ENCODE peak calls at places on chromosomes 3 and 15, in ten cellular contexts. Y is neural progenitor cell, M is IMR-90, R is right lobe of liver, F is fibroblast of lung, D is tibial nerve, J is OCI-LY7, W is heart left ventricle, C is endothelial cell of umbilical vein, Q is HCT116. V is an unnamed sample. For H3K36me3, the result is how much of the 10 kb centered on the place peaks cover.

GRCh38 chr15:68653795-68654194 is 75.0 kb downstream of the CORO2B start:
- DNase-seq in Y (no peak), M (no peak), R (no peak), F (no peak), D (no peak), J (no peak), W (no peak), C (no peak), Q (no peak), V (no peak)

GRCh38 chr3:161389445-161390036 is 18.2 kb upstream of the SPTSSB start:
- DNase-seq in Y (no peak), M (no peak), R (no peak), F (no peak), D (no peak), J (no peak), W (no peak), C (no peak), Q (no peak), V (no peak)

GRCh38 chr15:68679961-68680371 is 101.2 kb downstream of the CORO2B start:
- DNase-seq in Y (no peak), M (no peak), R (no peak), F (no peak), D (no peak), J (no peak), W (no peak), C (no peak), Q (no peak), V (no peak)

GRCh38 chr3:21169858-21170257 is 581.2 kb downstream of the ZNF385D start:
- DNase-seq in Y (no peak), M (no peak), R (no peak), F (no peak), D (no peak), J (no peak), W (no peak), C (no peak), Q (no peak), V (no peak)

GRCh38 chr3:26622634-26623408 is at the start of gene LRRC3B:
- DNase-seq in Y (peak), M (no peak), R (no peak), F (no peak), D (no peak), J (no peak), W (no peak), C (no peak), Q (no peak), V (no peak)

GRCh38 chr15:86481720-86482119 is 402.0 kb downstream of the AGBL1 start:
- DNase-seq in Y (no peak), M (no peak), R (no peak), F (no peak), D (no peak), J (no peak), W (no peak), C (no peak), Q (no peak), V (no peak)

GRCh38 chr3:161946443-161946960 is 449.9 kb downstream of the OTOL1 start:
- DNase-seq in Y (no peak), M (no peak), R (no peak), F (no peak), D (no peak), J (no peak), W (no peak), C (no peak), Q (no peak), V (no peak)

GRCh38 chr3:30353711-30354467 is 252.5 kb upstream of the TGFBR2 start:
- DNase-seq in Y (no peak), M (no peak), R (no peak), F (no peak), D (no peak), J (peak), W (no peak), C (no peak), Q (no peak), V (peak)

GRCh38 chr3:172071780-172072179 is 32.4 kb downstream of the FNDC3B start:
- DNase-seq in Y (no peak), M (no peak), R (no peak), F (peak), D (no peak), J (no peak), W (no peak), C (no peak), Q (no peak), V (no peak)

GRCh38 chr3:135368316-135368715 is 573.3 kb downstream of the EPHB1 start:
- DNase-seq in Y (peak), M (no peak), R (no peak), F (no peak), D (no peak), J (no peak), W (no peak), C (no peak), Q (no peak), V (no peak)

GRCh38 chr15:49168026-49168425 is 2.0 kb upstream of the GALK2 start:
- DNase-seq in Y (no peak), M (no peak), R (no peak), F (no peak), D (no peak), J (no peak), W (no peak), C (no peak), Q (no peak), V (no peak)

GRCh38 chr15:42387603-42388002 is 28.3 kb downstream of the CAPN3 start:
- DNase-seq in Y (no peak), M (no peak), R (no peak), F (peak), D (no peak), J (no peak), W (no peak), C (no peak), Q (no peak), V (no peak)

GRCh38 chr3:179840985-179841384 is 188.1 kb downstream of the USP13 start:
- DNase-seq in Y (no peak), M (peak), R (no peak), F (peak), D (no peak), J (no peak), W (no peak), C (no peak), Q (no peak), V (no peak)

GRCh38 chr15:89171136-89172072 is 50.0 kb downstream of the RLBP1 start:
- DNase-seq in Y (peak), M (peak), R (no peak), F (peak), D (peak), J (peak), W (peak), C (peak), Q (peak), V (no peak)

GRCh38 chr15:57559875-57560274 is 31.8 kb upstream of the MYZAP start:
- DNase-seq in Y (peak), M (no peak), R (peak), F (no peak), D (peak), J (peak), W (peak), C (peak), Q (peak), V (peak)

GRCh38 chr3:11604139-11604895 is 39.4 kb downstream of the VGLL4 start:
- DNase-seq in Y (no peak), M (peak), R (no peak), F (peak), D (no peak), J (peak), W (no peak), C (no peak), Q (no peak), V (no peak)

GRCh38 chr3:195117978-195118581 is 152.9 kb downstream of the XXYLT1 start:
- DNase-seq in Y (no peak), M (peak), R (no peak), F (peak), D (no peak), J (no peak), W (no peak), C (peak), Q (peak), V (no peak)

GRCh38 chr3:169400874-169401273 is 262.6 kb downstream of the MECOM start:
- DNase-seq in Y (no peak), M (no peak), R (no peak), F (no peak), D (no peak), J (no peak), W (no peak), C (no peak), Q (no peak), V (no peak)

GRCh38 chr3:160092760-160093159 is 104.1 kb downstream of the IL12A start:
- DNase-seq in Y (no peak), M (no peak), R (no peak), F (no peak), D (no peak), J (no peak), W (no peak), C (no peak), Q (no peak), V (no peak)

GRCh38 chr3:191065183-191065805 is 133.7 kb upstream of the OSTN start:
- DNase-seq in Y (no peak), M (peak), R (no peak), F (peak), D (no peak), J (no peak), W (no peak), C (no peak), Q (no peak), V (no peak)

GRCh38 chr3:148962513-148962912 is 28.8 kb upstream of the GYG1 start:
- DNase-seq in Y (peak), M (peak), R (no peak), F (peak), D (no peak), J (peak), W (no peak), C (peak), Q (peak), V (no peak)

GRCh38 chr15:75650908-75651809 is 3.4 kb downstream of the SNX33 start:
- DNase-seq in Y (no peak), M (no peak), R (peak), F (peak), D (no peak), J (no peak), W (peak), C (peak), Q (no peak), V (no peak)

GRCh38 chr3:65303431-65303830 is 615.6 kb upstream of the ADAMTS9 start:
- DNase-seq in Y (no peak), M (no peak), R (no peak), F (no peak), D (no peak), J (no peak), W (no peak), C (no peak), Q (no peak), V (no peak)

GRCh38 chr15:95162521-95162920 is 931.2 kb downstream of the MCTP2 start:
- DNase-seq in Y (no peak), M (no peak), R (no peak), F (peak), D (no peak), J (no peak), W (no peak), C (no peak), Q (no peak), V (no peak)

GRCh38 chr3:16513141-16514020 is at the start of gene RFTN1:
- DNase-seq in Y (peak), M (peak), R (peak), F (peak), D (peak), J (peak), W (peak), C (peak), Q (no peak), V (peak)

GRCh38 chr3:60675424-60675823 is 575.8 kb downstream of the FHIT start:
- DNase-seq in Y (no peak), M (no peak), R (no peak), F (no peak), D (no peak), J (no peak), W (no peak), C (no peak), Q (no peak), V (no peak)

GRCh38 chr3:149832086-149832485 is 19.1 kb downstream of the RNF13 start:
- DNase-seq in Y (no peak), M (peak), R (no peak), F (peak), D (no peak), J (no peak), W (no peak), C (no peak), Q (no peak), V (no peak)

GRCh38 chr3:170324962-170325361 is 32.6 kb upstream of the SKIL start:
- DNase-seq in Y (no peak), M (no peak), R (no peak), F (no peak), D (no peak), J (no peak), W (no peak), C (no peak), Q (no peak), V (no peak)

GRCh38 chr3:48633256-48633655 is 2.0 kb downstream of the SLC26A6 start:
- DNase-seq in Y (no peak), M (no peak), R (no peak), F (no peak), D (no peak), J (no peak), W (no peak), C (no peak), Q (no peak), V (no peak)

GRCh38 chr3:48630833-48631232 is 4.4 kb downstream of the SLC26A6 start:
- DNase-seq in Y (no peak), M (no peak), R (no peak), F (no peak), D (no peak), J (no peak), W (no peak), C (no peak), Q (no peak), V (no peak)

GRCh38 chr3:48630407-48630806 is 4.9 kb downstream of the SLC26A6 start:
- DNase-seq in Y (no peak), M (no peak), R (no peak), F (no peak), D (no peak), J (no peak), W (no peak), C (no peak), Q (no peak), V (no peak)

GRCh38 chr3:48629894-48630293 is 5.4 kb downstream of the SLC26A6 start:
- DNase-seq in Y (no peak), M (no peak), R (no peak), F (no peak), D (no peak), J (no peak), W (no peak), C (no peak), Q (no peak), V (no peak)

GRCh38 chr3:48631516-48632448 is 3.5 kb downstream of the SLC26A6 start:
- DNase-seq in Y (no peak), M (no peak), R (no peak), F (no peak), D (no peak), J (no peak), W (no peak), C (no peak), Q (no peak), V (no peak)
- H3K36me3 ChIP-seq in Y (under half), M (half or more), R (under half), F (under half), D (under half), J (under half), W (under half), C (under half), Q (under half), V (under half)

GRCh38 chr3:69865920-69866679 is 126.8 kb downstream of the MITF start:
- DNase-seq in Y (peak), M (peak), R (no peak), F (no peak), D (no peak), J (no peak), W (peak), C (no peak), Q (no peak), V (no peak)

GRCh38 chr3:69864751-69865150 is 125.5 kb downstream of the MITF start:
- DNase-seq in Y (no peak), M (peak), R (no peak), F (no peak), D (no peak), J (no peak), W (no peak), C (no peak), Q (no peak), V (no peak)

GRCh38 chr3:69866988-69867720 is 127.9 kb downstream of the MITF start:
- DNase-seq in Y (no peak), M (peak), R (no peak), F (peak), D (no peak), J (no peak), W (no peak), C (no peak), Q (no peak), V (no peak)

GRCh38 chr3:69861556-69861955 is 122.3 kb downstream of the MITF start:
- DNase-seq in Y (no peak), M (no peak), R (no peak), F (no peak), D (no peak), J (no peak), W (no peak), C (no peak), Q (no peak), V (no peak)

DNA sequence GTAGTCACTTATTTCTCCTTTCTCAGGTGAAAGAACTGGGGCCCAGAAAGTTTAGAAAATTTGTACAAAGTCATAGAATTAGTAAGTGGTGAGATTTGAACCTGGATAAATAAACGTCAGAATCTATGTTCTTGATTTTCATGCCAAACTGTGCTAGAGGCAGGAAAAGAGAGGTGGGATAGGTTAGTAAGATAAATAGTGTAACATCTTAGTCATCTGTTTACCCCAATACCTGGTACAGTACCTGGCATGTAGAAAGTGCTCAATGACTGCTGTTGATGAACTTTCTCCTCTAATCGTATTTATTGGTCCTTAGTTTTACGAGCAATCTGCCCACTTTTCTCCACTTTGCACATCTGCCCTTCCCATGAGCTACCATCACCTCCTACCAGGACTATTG is 124.9 kb downstream of the MITF start:
- DNase-seq in Y (no peak), M (no peak), R (no peak), F (no peak), D (no peak), J (no peak), W (no peak), C (no peak), Q (no peak), V (no peak)
- H3K27ac ChIP-seq in Y (no peak), M (peak), R (no peak), F (no peak), D (no peak), J (no peak), W (no peak), C (no peak), Q (no peak), V (no peak)

GRCh38 chr15:74641151-74641550 is 25.5 kb downstream of the CLK3 start:
- DNase-seq in Y (no peak), M (no peak), R (no peak), F (no peak), D (no peak), J (no peak), W (no peak), C (peak), Q (no peak), V (no peak)
- H3K36me3 ChIP-seq in Y (under half), M (under half), R (under half), F (under half), D (under half), J (under half), W (half or more), C (under half), Q (under half), V (half or more)

GRCh38 chr3:56914646-56915045 is 112.9 kb upstream of the ARHGEF3 start:
- DNase-seq in Y (no peak), M (no peak), R (no peak), F (no peak), D (no peak), J (no peak), W (no peak), C (no peak), Q (no peak), V (peak)
- H3K27ac ChIP-seq in Y (no peak), M (no peak), R (no peak), F (no peak), D (no peak), J (peak), W (peak), C (no peak), Q (no peak), V (no peak)

DNA sequence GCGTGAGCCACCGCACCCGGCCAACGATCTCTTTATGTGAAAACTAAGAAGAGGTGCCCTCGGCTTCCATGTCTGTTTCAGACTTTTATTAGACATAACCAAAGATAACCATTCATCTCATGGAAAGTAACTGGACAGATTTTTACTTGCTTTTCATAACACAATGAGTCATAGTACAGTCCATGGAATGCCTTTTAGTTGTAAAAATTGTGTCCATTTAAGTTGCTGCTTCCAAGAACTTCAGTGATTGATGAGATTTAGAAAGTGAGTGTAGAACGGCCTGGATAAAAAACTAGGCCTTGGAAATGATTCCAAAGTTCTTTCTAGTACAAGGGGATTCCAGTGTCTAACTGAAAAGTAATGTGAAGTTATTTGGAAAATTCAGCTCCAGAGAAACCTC is 10.8 kb downstream of the EIF2AK4 start:
- DNase-seq in Y (no peak), M (peak), R (no peak), F (peak), D (no peak), J (no peak), W (no peak), C (no peak), Q (no peak), V (no peak)
- H3K36me3 ChIP-seq in Y (under half), M (under half), R (under half), F (under half), D (under half), J (under half), W (half or more), C (under half), Q (half or more), V (under half)

GRCh38 chr3:143389388-143389787 is 269.8 kb downstream of the CHST2 start:
- DNase-seq in Y (no peak), M (no peak), R (no peak), F (no peak), D (no peak), J (no peak), W (no peak), C (no peak), Q (no peak), V (no peak)

GRCh38 chr3:143384076-143384475 is 264.5 kb downstream of the CHST2 start:
- DNase-seq in Y (no peak), M (no peak), R (no peak), F (no peak), D (no peak), J (no peak), W (no peak), C (no peak), Q (no peak), V (no peak)

GRCh38 chr3:143383433-143383832 is 263.9 kb downstream of the CHST2 start:
- DNase-seq in Y (no peak), M (no peak), R (no peak), F (no peak), D (no peak), J (no peak), W (no peak), C (no peak), Q (no peak), V (no peak)
- H3K27ac ChIP-seq in Y (no peak), M (no peak), R (no peak), F (no peak), D (no peak), J (no peak), W (no peak), C (no peak), Q (no peak), V (no peak)